ENCODE peak calls at places on chromosomes 5 and 9, in seven cellular contexts. One of them, this sample, is unnamed.

GRCh38 chr5:175718401-175719108 is 60.7 kb downstream of the HRH2 start:
- DNase-seq in HEK293T: peak; percentile 45
- DNase-seq in naive thymus-derived CD8-positive, alpha-beta T cell: peak; percentile 39
- DNase-seq in naive thymus-derived CD4-positive, alpha-beta T cell: peak; percentile 63
- DNase-seq in NCI-H2029: peak; percentile 5
- DNase-seq in nucleus accumbens: no peak
- DNase-seq in iPS-NIHi11: peak; percentile 45
- DNase-seq in this sample: no peak

GRCh38 chr9:5895782-5896181 is 5.1 kb downstream of the MLANA start:
- DNase-seq in HEK293T: no peak
- DNase-seq in naive thymus-derived CD8-positive, alpha-beta T cell: no peak
- DNase-seq in naive thymus-derived CD4-positive, alpha-beta T cell: no peak
- DNase-seq in NCI-H2029: no peak
- DNase-seq in nucleus accumbens: peak; percentile 11
- DNase-seq in iPS-NIHi11: no peak
- DNase-seq in this sample: no peak

GRCh38 chr9:120486347-120486746 is 93.6 kb downstream of the CDK5RAP2 start:
- DNase-seq in HEK293T: no peak
- DNase-seq in naive thymus-derived CD8-positive, alpha-beta T cell: no peak
- DNase-seq in naive thymus-derived CD4-positive, alpha-beta T cell: no peak
- DNase-seq in NCI-H2029: peak; percentile 86
- DNase-seq in nucleus accumbens: no peak
- DNase-seq in iPS-NIHi11: no peak
- DNase-seq in this sample: no peak

GRCh38 chr5:34743878-34744277 is 87.8 kb downstream of the RAI14 start:
- DNase-seq in HEK293T: no peak
- DNase-seq in naive thymus-derived CD8-positive, alpha-beta T cell: no peak
- DNase-seq in naive thymus-derived CD4-positive, alpha-beta T cell: no peak
- DNase-seq in NCI-H2029: no peak
- DNase-seq in nucleus accumbens: no peak
- DNase-seq in iPS-NIHi11: no peak
- DNase-seq in this sample: no peak

GRCh38 chr5:93151896-93152295 is 429.1 kb downstream of the NR2F1-AS1 start:
- DNase-seq in HEK293T: no peak
- DNase-seq in naive thymus-derived CD8-positive, alpha-beta T cell: no peak
- DNase-seq in naive thymus-derived CD4-positive, alpha-beta T cell: no peak
- DNase-seq in NCI-H2029: no peak
- DNase-seq in nucleus accumbens: no peak
- DNase-seq in iPS-NIHi11: no peak
- DNase-seq in this sample: no peak

GRCh38 chr9:134044944-134045343 is 19.7 kb downstream of the BRD3OS start:
- DNase-seq in HEK293T: no peak
- DNase-seq in naive thymus-derived CD8-positive, alpha-beta T cell: no peak
- DNase-seq in naive thymus-derived CD4-positive, alpha-beta T cell: no peak
- DNase-seq in NCI-H2029: no peak
- DNase-seq in nucleus accumbens: no peak
- DNase-seq in iPS-NIHi11: peak; percentile 3
- DNase-seq in this sample: no peak

GRCh38 chr9:110891760-110892159 is 146.5 kb downstream of the LPAR1 start:
- DNase-seq in HEK293T: no peak
- DNase-seq in naive thymus-derived CD8-positive, alpha-beta T cell: no peak
- DNase-seq in naive thymus-derived CD4-positive, alpha-beta T cell: no peak
- DNase-seq in NCI-H2029: no peak
- DNase-seq in nucleus accumbens: no peak
- DNase-seq in iPS-NIHi11: no peak
- DNase-seq in this sample: no peak

GRCh38 chr5:123211084-123211483 is 122.0 kb downstream of the PRDM6 start:
- DNase-seq in HEK293T: no peak
- DNase-seq in naive thymus-derived CD8-positive, alpha-beta T cell: no peak
- DNase-seq in naive thymus-derived CD4-positive, alpha-beta T cell: no peak
- DNase-seq in NCI-H2029: no peak
- DNase-seq in nucleus accumbens: no peak
- DNase-seq in iPS-NIHi11: no peak
- DNase-seq in this sample: no peak

GRCh38 chr9:127194881-127195713 is 69.5 kb upstream of the GARNL3 start:
- DNase-seq in HEK293T: no peak
- DNase-seq in naive thymus-derived CD8-positive, alpha-beta T cell: no peak
- DNase-seq in naive thymus-derived CD4-positive, alpha-beta T cell: no peak
- DNase-seq in NCI-H2029: no peak
- DNase-seq in nucleus accumbens: no peak
- DNase-seq in iPS-NIHi11: peak; percentile 47
- DNase-seq in this sample: no peak

GRCh38 chr9:107465467-107466451 is 23.8 kb downstream of the KLF4 start:
- DNase-seq in HEK293T: no peak
- DNase-seq in naive thymus-derived CD8-positive, alpha-beta T cell: no peak
- DNase-seq in naive thymus-derived CD4-positive, alpha-beta T cell: peak; percentile 28
- DNase-seq in NCI-H2029: no peak
- DNase-seq in nucleus accumbens: peak; percentile 36
- DNase-seq in iPS-NIHi11: peak; percentile 91
- DNase-seq in this sample: no peak

GRCh38 chr9:69885931-69886330 is 65.3 kb downstream of the CFAP95 start:
- DNase-seq in HEK293T: no peak
- DNase-seq in naive thymus-derived CD8-positive, alpha-beta T cell: no peak
- DNase-seq in naive thymus-derived CD4-positive, alpha-beta T cell: no peak
- DNase-seq in NCI-H2029: no peak
- DNase-seq in nucleus accumbens: no peak
- DNase-seq in iPS-NIHi11: no peak
- DNase-seq in this sample: no peak

GRCh38 chr5:151130922-151131891 is 26.4 kb downstream of the ANXA6 start:
- DNase-seq in HEK293T: no peak
- DNase-seq in naive thymus-derived CD8-positive, alpha-beta T cell: no peak
- DNase-seq in naive thymus-derived CD4-positive, alpha-beta T cell: no peak
- DNase-seq in NCI-H2029: no peak
- DNase-seq in nucleus accumbens: no peak
- DNase-seq in iPS-NIHi11: no peak
- DNase-seq in this sample: no peak

GRCh38 chr5:132098151-132098594 is 24.6 kb downstream of the CSF2 start:
- DNase-seq in HEK293T: no peak
- DNase-seq in naive thymus-derived CD8-positive, alpha-beta T cell: no peak
- DNase-seq in naive thymus-derived CD4-positive, alpha-beta T cell: peak; percentile 31
- DNase-seq in NCI-H2029: no peak
- DNase-seq in nucleus accumbens: no peak
- DNase-seq in iPS-NIHi11: no peak
- DNase-seq in this sample: no peak

GRCh38 chr5:142644640-142645361 is 41.1 kb downstream of the FGF1 start:
- DNase-seq in HEK293T: peak; percentile 32
- DNase-seq in naive thymus-derived CD8-positive, alpha-beta T cell: no peak
- DNase-seq in naive thymus-derived CD4-positive, alpha-beta T cell: no peak
- DNase-seq in NCI-H2029: no peak
- DNase-seq in nucleus accumbens: no peak
- DNase-seq in iPS-NIHi11: no peak
- DNase-seq in this sample: no peak

GRCh38 chr9:135356796-135357195 is 122.8 kb upstream of the PPP1R26 start:
- DNase-seq in HEK293T: no peak
- DNase-seq in naive thymus-derived CD8-positive, alpha-beta T cell: no peak
- DNase-seq in naive thymus-derived CD4-positive, alpha-beta T cell: no peak
- DNase-seq in NCI-H2029: no peak
- DNase-seq in nucleus accumbens: no peak
- DNase-seq in iPS-NIHi11: no peak
- DNase-seq in this sample: no peak

GRCh38 chr9:10443805-10444204 is 169.0 kb downstream of the PTPRD start:
- DNase-seq in HEK293T: no peak
- DNase-seq in naive thymus-derived CD8-positive, alpha-beta T cell: no peak
- DNase-seq in naive thymus-derived CD4-positive, alpha-beta T cell: no peak
- DNase-seq in NCI-H2029: no peak
- DNase-seq in nucleus accumbens: no peak
- DNase-seq in iPS-NIHi11: no peak
- DNase-seq in this sample: no peak

GRCh38 chr5:79935992-79936643 is 54.9 kb downstream of the MTX3 start:
- DNase-seq in HEK293T: no peak
- DNase-seq in naive thymus-derived CD8-positive, alpha-beta T cell: no peak
- DNase-seq in naive thymus-derived CD4-positive, alpha-beta T cell: no peak
- DNase-seq in NCI-H2029: no peak
- DNase-seq in nucleus accumbens: no peak
- DNase-seq in iPS-NIHi11: no peak
- DNase-seq in this sample: no peak

GRCh38 chr9:119907056-119907455 is 537.8 kb upstream of the BRINP1 start:
- DNase-seq in HEK293T: no peak
- DNase-seq in naive thymus-derived CD8-positive, alpha-beta T cell: no peak
- DNase-seq in naive thymus-derived CD4-positive, alpha-beta T cell: no peak
- DNase-seq in NCI-H2029: no peak
- DNase-seq in nucleus accumbens: no peak
- DNase-seq in iPS-NIHi11: no peak
- DNase-seq in this sample: no peak

GRCh38 chr9:5375091-5375490 is 35.4 kb upstream of the RLN1 start:
- DNase-seq in HEK293T: no peak
- DNase-seq in naive thymus-derived CD8-positive, alpha-beta T cell: no peak
- DNase-seq in naive thymus-derived CD4-positive, alpha-beta T cell: peak; percentile 31
- DNase-seq in NCI-H2029: no peak
- DNase-seq in nucleus accumbens: no peak
- DNase-seq in iPS-NIHi11: peak; percentile 13
- DNase-seq in this sample: no peak

GRCh38 chr9:122350577-122351355 is 20.1 kb upstream of the PTGS1 start:
- DNase-seq in HEK293T: peak; percentile 86
- DNase-seq in naive thymus-derived CD8-positive, alpha-beta T cell: peak; percentile 75
- DNase-seq in naive thymus-derived CD4-positive, alpha-beta T cell: peak; percentile 84
- DNase-seq in NCI-H2029: peak; percentile 14
- DNase-seq in nucleus accumbens: peak; percentile 78
- DNase-seq in iPS-NIHi11: peak; percentile 87
- DNase-seq in this sample: peak; percentile 38

GRCh38 chr5:36459191-36460135 is 146.9 kb upstream of the SLC1A3 start:
- DNase-seq in HEK293T: peak; percentile 37
- DNase-seq in naive thymus-derived CD8-positive, alpha-beta T cell: no peak
- DNase-seq in naive thymus-derived CD4-positive, alpha-beta T cell: no peak
- DNase-seq in NCI-H2029: no peak
- DNase-seq in nucleus accumbens: no peak
- DNase-seq in iPS-NIHi11: peak; percentile 77
- DNase-seq in this sample: no peak

GRCh38 chr9:13322828-13323550 is 43.5 kb upstream of the MPDZ start:
- DNase-seq in HEK293T: no peak
- DNase-seq in naive thymus-derived CD8-positive, alpha-beta T cell: no peak
- DNase-seq in naive thymus-derived CD4-positive, alpha-beta T cell: no peak
- DNase-seq in NCI-H2029: no peak
- DNase-seq in nucleus accumbens: no peak
- DNase-seq in iPS-NIHi11: peak; percentile 5
- DNase-seq in this sample: no peak

GRCh38 chr5:72063219-72063819 is 44.0 kb upstream of the MAP1B start:
- DNase-seq in HEK293T: peak; percentile 54
- DNase-seq in naive thymus-derived CD8-positive, alpha-beta T cell: no peak
- DNase-seq in naive thymus-derived CD4-positive, alpha-beta T cell: no peak
- DNase-seq in NCI-H2029: no peak
- DNase-seq in nucleus accumbens: no peak
- DNase-seq in iPS-NIHi11: peak; percentile 74
- DNase-seq in this sample: no peak

GRCh38 chr9:95147452-95147851 is 170.1 kb downstream of the FANCC start:
- DNase-seq in HEK293T: no peak
- DNase-seq in naive thymus-derived CD8-positive, alpha-beta T cell: no peak
- DNase-seq in naive thymus-derived CD4-positive, alpha-beta T cell: no peak
- DNase-seq in NCI-H2029: no peak
- DNase-seq in nucleus accumbens: no peak
- DNase-seq in iPS-NIHi11: no peak
- DNase-seq in this sample: no peak

GRCh38 chr5:32168460-32169033 is 5.6 kb downstream of the GOLPH3 start:
- DNase-seq in HEK293T: no peak
- DNase-seq in naive thymus-derived CD8-positive, alpha-beta T cell: no peak
- DNase-seq in naive thymus-derived CD4-positive, alpha-beta T cell: no peak
- DNase-seq in NCI-H2029: no peak
- DNase-seq in nucleus accumbens: no peak
- DNase-seq in iPS-NIHi11: no peak
- DNase-seq in this sample: no peak

GRCh38 chr5:90408571-90409317 is 812 bp downstream of the CETN3 start:
- DNase-seq in HEK293T: peak; percentile 25
- DNase-seq in naive thymus-derived CD8-positive, alpha-beta T cell: no peak
- DNase-seq in naive thymus-derived CD4-positive, alpha-beta T cell: no peak
- DNase-seq in NCI-H2029: no peak
- DNase-seq in nucleus accumbens: no peak
- DNase-seq in iPS-NIHi11: peak; percentile 6
- DNase-seq in this sample: no peak

GRCh38 chr9:26723486-26723885 is 169.1 kb downstream of the CAAP1 start:
- DNase-seq in HEK293T: peak; percentile 81
- DNase-seq in naive thymus-derived CD8-positive, alpha-beta T cell: no peak
- DNase-seq in naive thymus-derived CD4-positive, alpha-beta T cell: peak; percentile 22
- DNase-seq in NCI-H2029: no peak
- DNase-seq in nucleus accumbens: no peak
- DNase-seq in iPS-NIHi11: peak; percentile 79
- DNase-seq in this sample: no peak

GRCh38 chr9:89621676-89622075 is 16.9 kb downstream of the GADD45G start:
- DNase-seq in HEK293T: no peak
- DNase-seq in naive thymus-derived CD8-positive, alpha-beta T cell: no peak
- DNase-seq in naive thymus-derived CD4-positive, alpha-beta T cell: no peak
- DNase-seq in NCI-H2029: no peak
- DNase-seq in nucleus accumbens: no peak
- DNase-seq in iPS-NIHi11: no peak
- DNase-seq in this sample: no peak

GRCh38 chr5:120152472-120152871 is 311.6 kb upstream of the PRR16 start:
- DNase-seq in HEK293T: no peak
- DNase-seq in naive thymus-derived CD8-positive, alpha-beta T cell: no peak
- DNase-seq in naive thymus-derived CD4-positive, alpha-beta T cell: no peak
- DNase-seq in NCI-H2029: no peak
- DNase-seq in nucleus accumbens: no peak
- DNase-seq in iPS-NIHi11: no peak
- DNase-seq in this sample: no peak

GRCh38 chr9:114824130-114824529 is 18.3 kb upstream of the TNFSF15 start:
- DNase-seq in HEK293T: no peak
- DNase-seq in naive thymus-derived CD8-positive, alpha-beta T cell: no peak
- DNase-seq in naive thymus-derived CD4-positive, alpha-beta T cell: no peak
- DNase-seq in NCI-H2029: no peak
- DNase-seq in nucleus accumbens: no peak
- DNase-seq in iPS-NIHi11: no peak
- DNase-seq in this sample: no peak

GRCh38 chr9:10112070-10112469 is 500.7 kb downstream of the PTPRD start:
- DNase-seq in HEK293T: no peak
- DNase-seq in naive thymus-derived CD8-positive, alpha-beta T cell: no peak
- DNase-seq in naive thymus-derived CD4-positive, alpha-beta T cell: no peak
- DNase-seq in NCI-H2029: no peak
- DNase-seq in nucleus accumbens: no peak
- DNase-seq in iPS-NIHi11: no peak
- DNase-seq in this sample: no peak

GRCh38 chr9:469672-470040 is 255.0 kb downstream of the DOCK8 start:
- DNase-seq in HEK293T: no peak
- DNase-seq in naive thymus-derived CD8-positive, alpha-beta T cell: no peak
- DNase-seq in naive thymus-derived CD4-positive, alpha-beta T cell: peak; percentile 28
- DNase-seq in NCI-H2029: no peak
- DNase-seq in nucleus accumbens: peak; percentile 61
- DNase-seq in iPS-NIHi11: peak; percentile 47
- DNase-seq in this sample: peak; percentile 1

This sample was measured in T-cell.